ENCODE peak calls at places on chromosomes 12 and 14, in four cellular contexts. N is stomach, K is cardiac muscle cell, H is HCT116. D is an unnamed sample.

GRCh38 chr14:80906946-80907345 is 34.6 kb downstream of the CEP128 start:
- DNase-seq in K (no peak), N (no peak), H (no peak), D (no peak)

GRCh38 chr12:108641446-108642268 is 8.0 kb upstream of the SELPLG start:
- DNase-seq in H (no peak), K (no peak), N (no peak), D (no peak)

GRCh38 chr14:71327691-71328090 is 420.4 kb downstream of the PCNX1 start:
- DNase-seq in N (no peak), H (no peak), K (no peak), D (no peak)

GRCh38 chr12:16891673-16892072 is 285.7 kb upstream of the LMO3 start:
- DNase-seq in K (no peak), N (no peak), H (no peak), D (no peak)

GRCh38 chr12:94500831-94501567 is 41.3 kb upstream of the CEP83 start:
- DNase-seq in H (no peak), N (no peak), K (no peak), D (no peak)

GRCh38 chr12:27534765-27535161 is 10.8 kb downstream of the PPFIBP1 start:
- DNase-seq in N (no peak), H (no peak), K (no peak), D (no peak)

GRCh38 chr14:100450736-100451135 is 127.6 kb downstream of the SLC25A47 start:
- DNase-seq in N (no peak), K (no peak), H (no peak), D (no peak)

GRCh38 chr12:2640709-2641108 is 154.1 kb upstream of the FKBP4 start:
- DNase-seq in N (peak; percentile 33), H (peak; percentile 81), K (no peak), D (no peak)

GRCh38 chr12:124836759-124837158 is 26.9 kb downstream of the SCARB1 start:
- DNase-seq in N (no peak), K (no peak), H (no peak), D (no peak)

GRCh38 chr12:76588881-76589565 is 29.5 kb upstream of the OSBPL8 start:
- DNase-seq in H (no peak), K (no peak), N (no peak), D (no peak)

GRCh38 chr12:49022558-49023178 is 4.1 kb upstream of the PRKAG1 start:
- DNase-seq in K (no peak), N (no peak), H (no peak), D (no peak)

GRCh38 chr14:84527706-84528105 is 1002.2 kb upstream of the FLRT2 start:
- DNase-seq in K (no peak), N (no peak), H (no peak), D (no peak)

DNA sequence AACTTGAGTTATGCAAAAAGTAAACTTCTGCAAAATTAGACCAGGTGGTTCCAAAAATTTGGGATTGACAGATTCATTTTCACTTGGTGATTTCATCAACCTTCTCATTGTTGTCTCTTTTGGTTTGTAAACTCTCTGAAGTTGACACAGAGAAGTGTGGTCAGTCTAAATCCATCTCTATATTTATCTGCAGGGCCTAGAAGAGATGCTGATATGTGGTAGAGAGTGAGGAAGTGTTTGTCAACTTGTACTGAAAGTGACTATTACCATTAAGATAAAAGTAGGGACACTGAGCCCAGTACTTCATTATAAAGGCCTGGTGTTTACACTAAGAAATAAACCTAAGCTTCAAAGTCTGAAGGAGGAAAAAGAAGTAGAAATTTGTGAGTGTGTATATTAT is 73.7 kb downstream of the RMST start:
- DNase-seq in K (no peak), N (no peak), H (no peak), D (no peak)
- H3K4me1 ChIP-seq in K (peaks cover 13% of the 10 kb centered on the region), N (no peaks in the 10 kb centered on the region), H (no peaks in the 10 kb centered on the region), D (no peaks in the 10 kb centered on the region)

GRCh38 chr12:122216445-122216844 is 9.4 kb downstream of the DIABLO start:
- DNase-seq in H (no peak), K (no peak), N (no peak), D (no peak)
- H3K36me3 ChIP-seq in H (peaks cover 48% of the 10 kb centered on the region), K (peaks cover 72% of the 10 kb centered on the region), N (peaks cover 100% of the 10 kb centered on the region), D (peaks cover 87% of the 10 kb centered on the region)

DNA sequence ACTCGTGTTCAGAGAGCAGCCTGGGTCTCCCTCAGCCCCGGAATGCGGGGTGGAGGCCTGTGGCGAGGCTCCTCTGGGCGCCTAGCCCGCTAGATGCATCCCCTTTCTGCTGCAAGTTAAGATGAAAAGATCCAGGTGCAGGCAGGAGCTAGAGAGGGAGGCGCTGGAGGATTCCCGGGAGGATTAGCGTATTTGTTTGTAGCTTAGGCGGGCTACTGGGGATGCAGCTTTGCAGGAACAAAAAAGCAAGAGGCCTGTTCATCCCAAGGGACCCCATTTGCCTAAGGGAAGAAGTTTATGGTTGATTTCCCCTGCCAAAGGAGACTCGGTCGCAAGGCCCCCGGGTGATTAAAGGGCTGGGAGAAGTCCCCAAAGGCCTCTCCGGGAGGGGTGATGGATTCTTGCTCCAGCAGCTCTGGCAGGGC is 818 bp downstream of the CCDC177 start:
- DNase-seq in N (no peak), K (peak; percentile 10), H (no peak), D (peak; percentile 53)
- H3K4me3 ChIP-seq in N (peak overlapping the region; percentile 26), K (no peak overlapping the region), H (no peak overlapping the region), D (peak overlapping the region; percentile 61)

GRCh38 chr12:54795664-54796063 is 58.7 kb upstream of the MUCL1 start:
- DNase-seq in H (no peak), N (no peak), K (no peak), D (no peak)
- H3K4me1 ChIP-seq in H (no peaks in the 10 kb centered on the region), N (no peaks in the 10 kb centered on the region), K (no peaks in the 10 kb centered on the region), D (no peaks in the 10 kb centered on the region)

GRCh38 chr14:54746019-54746418 is 156.6 kb downstream of the GCH1 start:
- DNase-seq in K (no peak), N (no peak), H (no peak), D (no peak)

GRCh38 chr14:54743382-54743781 is 159.2 kb downstream of the GCH1 start:
- DNase-seq in N (no peak), K (peak; percentile 80), H (no peak), D (no peak)

GRCh38 chr14:54738009-54738408 is 164.6 kb downstream of the GCH1 start:
- DNase-seq in K (no peak), N (no peak), H (no peak), D (no peak)

GRCh38 chr14:54739514-54739913 is 163.1 kb downstream of the GCH1 start:
- DNase-seq in N (no peak), H (no peak), K (no peak), D (no peak)

DNA sequence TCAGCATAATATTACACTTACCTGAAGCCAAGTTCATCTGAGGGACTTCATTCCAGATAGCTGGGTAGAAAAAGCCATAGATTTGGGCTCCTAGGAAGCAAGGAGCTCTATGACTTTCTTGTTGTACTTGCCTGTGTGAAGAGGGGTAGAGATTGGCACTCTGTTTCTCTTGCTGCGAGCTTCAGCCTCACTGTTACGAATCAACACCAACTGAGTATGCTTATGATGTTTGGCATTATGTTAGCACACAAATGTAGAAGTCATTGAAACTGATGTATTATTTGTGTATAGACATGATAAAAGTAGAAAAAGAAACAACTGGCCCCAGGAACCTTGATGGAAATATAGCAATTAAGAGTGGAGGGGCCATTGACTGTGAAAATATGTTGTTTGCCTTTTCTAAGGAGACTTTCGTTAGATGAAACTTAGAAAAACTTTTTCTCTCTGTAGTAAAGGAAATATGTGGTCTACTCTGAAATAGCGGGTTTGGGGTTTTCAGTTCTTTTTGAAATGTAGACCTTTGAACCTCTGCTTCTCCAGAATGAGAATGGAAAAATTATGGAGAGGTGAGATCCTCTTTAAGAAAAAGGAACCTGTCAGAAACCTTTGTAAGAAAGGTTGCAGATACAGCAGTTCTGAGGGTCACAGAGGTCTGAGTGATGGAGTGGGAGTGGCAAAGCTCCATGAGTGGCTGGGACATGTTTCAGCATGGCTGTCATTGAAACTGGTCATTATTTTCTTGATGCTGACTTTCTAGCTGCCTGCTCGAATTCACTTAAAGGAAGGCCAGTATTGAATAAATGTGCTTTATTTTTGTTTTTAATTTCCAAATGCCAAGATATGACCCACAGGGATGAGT is 159.9 kb downstream of the GCH1 start:
- DNase-seq in N (no peak), K (peak; percentile 41), H (no peak), D (no peak)
- H3K36me3 ChIP-seq in N (no peaks in the 10 kb centered on the region), K (no peaks in the 10 kb centered on the region), H (no peaks in the 10 kb centered on the region), D (no peaks in the 10 kb centered on the region)

GRCh38 chr14:77603031-77603430 is 13.4 kb downstream of the SPTLC2 start:
- DNase-seq in K (no peak), H (no peak), N (no peak), D (no peak)

GRCh38 chr14:77601846-77602609 is 14.4 kb downstream of the SPTLC2 start:
- DNase-seq in K (no peak), H (no peak), N (no peak), D (no peak)

GRCh38 chr14:77593501-77593911 is 22.9 kb downstream of the SPTLC2 start:
- DNase-seq in K (no peak), N (no peak), H (no peak), D (no peak)

GRCh38 chr14:77599894-77600293 is 16.5 kb downstream of the SPTLC2 start:
- DNase-seq in N (no peak), H (no peak), K (no peak), D (no peak)

GRCh38 chr14:77598366-77599050 is 17.9 kb downstream of the SPTLC2 start:
- DNase-seq in H (no peak), K (no peak), N (no peak), D (no peak)
- H3K4me3 ChIP-seq in H (no peak overlapping the region), K (no peak overlapping the region), N (no peak overlapping the region), D (no peak overlapping the region)

GRCh38 chr12:123120452-123121166 is 30.3 kb downstream of the PITPNM2 start:
- DNase-seq in N (no peak), H (no peak), K (no peak), D (no peak)
- H3K4me1 ChIP-seq in N (peaks cover 42% of the 10 kb centered on the region), H (no peaks in the 10 kb centered on the region), K (peaks cover 6% of the 10 kb centered on the region), D (no peaks in the 10 kb centered on the region)

D was measured in BE2C.